ENCODE peak calls at places on chromosome X, in nine cellular contexts. G is AG10803; S is epithelial cell of esophagus; O is dermis microvascular lymphatic vessel endothelial cell; A is OCI-LY7; F is HT-29; J is GDM1; W is CD8-positive, alpha-beta T cell; C is hepatocyte. Z is an unnamed sample.

GRCh38 chrX:131264053-131264452 is 25.1 kb downstream of the IGSF1 start:
- DNase-seq in G (no peak), S (no peak), O (no peak), A (no peak), F (no peak), J (no peak), W (no peak), C (no peak), Z (no peak)

GRCh38 chrX:47900833-47901232 is 64.1 kb downstream of the ZNF81 start:
- DNase-seq in G (no peak), S (no peak), O (no peak), A (peak), F (no peak), J (peak), W (no peak), C (no peak), Z (no peak)

GRCh38 chrX:127317159-127317558 is 497.6 kb downstream of the PRR32 start:
- DNase-seq in G (no peak), S (no peak), O (no peak), A (no peak), F (peak), J (no peak), W (no peak), C (no peak), Z (no peak)

GRCh38 chrX:106894978-106895452 is 8.1 kb downstream of the RIPPLY1 start:
- DNase-seq in G (peak), S (peak), O (peak), A (no peak), F (peak), J (no peak), W (no peak), C (peak), Z (no peak)

GRCh38 chrX:139844163-139844562 is 88.7 kb downstream of the ATP11C start:
- DNase-seq in G (no peak), S (peak), O (no peak), A (peak), F (no peak), J (no peak), W (no peak), C (peak), Z (no peak)

GRCh38 chrX:13515181-13515930 is 54.0 kb upstream of the EGFL6 start:
- DNase-seq in G (peak), S (no peak), O (no peak), A (no peak), F (no peak), J (no peak), W (no peak), C (no peak), Z (no peak)

GRCh38 chrX:13345037-13345436 is 25.2 kb upstream of the ATXN3L start:
- DNase-seq in G (no peak), S (no peak), O (no peak), A (peak), F (no peak), J (no peak), W (no peak), C (no peak), Z (no peak)

GRCh38 chrX:22090181-22090580 is 58.1 kb downstream of the PHEX start:
- DNase-seq in G (peak), S (no peak), O (peak), A (no peak), F (no peak), J (no peak), W (no peak), C (no peak), Z (no peak)

GRCh38 chrX:138775501-138775900 is 64.0 kb upstream of the FGF13 start:
- DNase-seq in G (peak), S (peak), O (peak), A (peak), F (peak), J (no peak), W (no peak), C (peak), Z (no peak)

GRCh38 chrX:17829526-17829925 is 31.6 kb downstream of the RAI2 start:
- DNase-seq in G (no peak), S (no peak), O (no peak), A (no peak), F (no peak), J (no peak), W (no peak), C (no peak), Z (no peak)

GRCh38 chrX:133698298-133698697 is 283.0 kb upstream of the GPC4 start:
- DNase-seq in G (peak), S (peak), O (no peak), A (no peak), F (peak), J (no peak), W (no peak), C (no peak), Z (no peak)

GRCh38 chrX:39508300-39508692 is 589.5 kb downstream of the BCOR start:
- DNase-seq in G (no peak), S (no peak), O (no peak), A (no peak), F (no peak), J (no peak), W (no peak), C (no peak), Z (no peak)

GRCh38 chrX:103533428-103534216 is 14.3 kb upstream of the RAB40A start:
- DNase-seq in G (peak), S (peak), O (peak), A (peak), F (peak), J (peak), W (peak), C (peak), Z (peak)

GRCh38 chrX:100895365-100896075 is 21.4 kb upstream of the NOX1 start:
- DNase-seq in G (peak), S (peak), O (peak), A (peak), F (peak), J (peak), W (no peak), C (peak), Z (no peak)

GRCh38 chrX:123728554-123728953 is 4.3 kb downstream of the THOC2 start:
- DNase-seq in G (no peak), S (no peak), O (no peak), A (no peak), F (no peak), J (no peak), W (no peak), C (no peak), Z (no peak)

GRCh38 chrX:132263127-132263526 is 43.9 kb upstream of the RAP2C start:
- DNase-seq in G (no peak), S (no peak), O (no peak), A (no peak), F (no peak), J (no peak), W (no peak), C (no peak), Z (no peak)